ENCODE peak calls at places on chromosomes 2 and 18, in nine cellular contexts. O is ovary, Z is tibial nerve, B is epithelial cell of esophagus, U is right atrium auricular region, N is kidney epithelial cell, F is mammary epithelial cell, K is kidney, R is lower lobe of right lung. A is an unnamed sample.

GRCh38 chr2:144217853-144218633 is 301.9 kb downstream of the ZEB2 start:
- DNase-seq in O (no peak), Z (no peak), B (no peak), U (no peak), N (no peak), F (no peak), K (no peak), R (no peak), A (no peak)

GRCh38 chr18:12862467-12862866 is 21.6 kb downstream of the PTPN2 start:
- DNase-seq in O (no peak), Z (no peak), B (peak), U (no peak), N (peak), F (peak), K (no peak), R (no peak), A (peak)

GRCh38 chr18:12515550-12515949 is 107.8 kb downstream of the PRELID3A start:
- DNase-seq in O (no peak), Z (no peak), B (no peak), U (no peak), N (no peak), F (no peak), K (no peak), R (no peak), A (no peak)

GRCh38 chr2:33077841-33078240 is 131.1 kb downstream of the LTBP1 start:
- DNase-seq in O (no peak), Z (no peak), B (no peak), U (no peak), N (no peak), F (no peak), K (no peak), R (no peak), A (no peak)

GRCh38 chr18:29034113-29034856 is 857.4 kb upstream of the CDH2 start:
- DNase-seq in O (no peak), Z (no peak), B (peak), U (no peak), N (no peak), F (peak), K (no peak), R (no peak), A (no peak)

GRCh38 chr2:147135401-147135800 is 709.4 kb upstream of the ACVR2A start:
- DNase-seq in O (no peak), Z (no peak), B (no peak), U (no peak), N (no peak), F (no peak), K (no peak), R (no peak), A (no peak)

GRCh38 chr2:85748948-85749875 is 4.6 kb upstream of the ATOH8 start:
- DNase-seq in O (no peak), Z (no peak), B (no peak), U (no peak), N (no peak), F (no peak), K (peak), R (no peak), A (no peak)

GRCh38 chr2:207815254-207815653 is 45.5 kb upstream of the FZD5 start:
- DNase-seq in O (no peak), Z (no peak), B (no peak), U (no peak), N (no peak), F (no peak), K (no peak), R (no peak), A (no peak)

GRCh38 chr2:106789185-106789584 is 96.8 kb downstream of the ST6GAL2 start:
- DNase-seq in O (no peak), Z (no peak), B (no peak), U (no peak), N (no peak), F (no peak), K (no peak), R (no peak), A (no peak)

GRCh38 chr2:138081225-138082073 is 117.2 kb downstream of the HNMT start:
- DNase-seq in O (no peak), Z (no peak), B (no peak), U (no peak), N (peak), F (no peak), K (no peak), R (no peak), A (peak)

GRCh38 chr2:65373365-65373918 is 59.0 kb downstream of the SPRED2 start:
- DNase-seq in O (no peak), Z (no peak), B (no peak), U (no peak), N (no peak), F (no peak), K (no peak), R (no peak), A (no peak)

GRCh38 chr2:241739651-241740050 is 5.2 kb downstream of the D2HGDH start:
- DNase-seq in O (no peak), Z (no peak), B (peak), U (no peak), N (no peak), F (no peak), K (no peak), R (no peak), A (no peak)

GRCh38 chr2:190410171-190410570 is 2.0 kb downstream of the MFSD6 start:
- DNase-seq in O (no peak), Z (no peak), B (no peak), U (no peak), N (no peak), F (no peak), K (no peak), R (no peak), A (no peak)

GRCh38 chr2:9779572-9780264 is 63.6 kb upstream of the TAF1B start:
- DNase-seq in O (no peak), Z (no peak), B (no peak), U (no peak), N (no peak), F (no peak), K (peak), R (peak), A (no peak)

GRCh38 chr2:221610675-221611074 is 38.6 kb upstream of the EPHA4 start:
- DNase-seq in O (no peak), Z (no peak), B (no peak), U (no peak), N (no peak), F (no peak), K (no peak), R (peak), A (no peak)

GRCh38 chr2:7725132-7725849 is 808.1 kb downstream of the RNF144A start:
- DNase-seq in O (peak), Z (no peak), B (peak), U (no peak), N (no peak), F (no peak), K (no peak), R (no peak), A (no peak)
- TF ChIP-seq CTCF in O (peak), Z (no peak), B (peak), U (no peak), N (no peak), F (peak), K (no peak), R (peak), A (peak)

GRCh38 chr2:228690681-228691080 is 509.2 kb upstream of the SPHKAP start:
- DNase-seq in O (no peak), Z (no peak), B (no peak), U (no peak), N (no peak), F (no peak), K (no peak), R (no peak), A (no peak)

GRCh38 chr2:228688007-228688645 is 506.6 kb upstream of the SPHKAP start:
- DNase-seq in O (no peak), Z (no peak), B (peak), U (no peak), N (no peak), F (no peak), K (no peak), R (no peak), A (peak)

DNA sequence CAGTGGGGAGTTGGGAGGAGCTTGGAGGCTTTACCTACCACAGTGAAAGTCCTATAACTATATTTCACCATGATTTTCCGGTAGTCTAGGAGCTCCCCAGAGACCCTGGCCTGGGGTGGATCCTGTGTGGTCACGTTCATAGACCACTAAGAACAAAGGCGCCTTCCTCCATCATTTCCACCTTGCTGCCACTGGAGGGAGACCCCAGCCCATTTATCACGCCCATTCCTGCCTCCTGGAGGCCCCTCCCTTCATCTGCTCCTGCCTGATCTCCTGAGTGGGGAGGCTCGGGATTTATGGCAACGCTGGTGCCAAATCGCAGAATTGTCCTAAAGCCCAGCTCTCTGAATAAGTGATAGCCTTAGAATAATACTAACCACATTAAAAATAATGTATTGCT is 507.6 kb upstream of the SPHKAP start:
- DNase-seq in O (no peak), Z (no peak), B (peak), U (no peak), N (no peak), F (no peak), K (no peak), R (no peak), A (no peak)
- TF ChIP-seq CTCF in O (no peak), Z (no peak), B (no peak), U (no peak), N (peak), F (peak), K (no peak), R (peak), A (peak)

GRCh38 chr2:102149243-102149642 is 6.7 kb downstream of the IL1R1 start:
- DNase-seq in O (no peak), Z (no peak), B (no peak), U (no peak), N (no peak), F (no peak), K (no peak), R (no peak), A (no peak)
- TF ChIP-seq CTCF in O (no peak), Z (no peak), B (no peak), U (no peak), N (no peak), F (no peak), K (no peak), R (no peak), A (no peak)

DNA sequence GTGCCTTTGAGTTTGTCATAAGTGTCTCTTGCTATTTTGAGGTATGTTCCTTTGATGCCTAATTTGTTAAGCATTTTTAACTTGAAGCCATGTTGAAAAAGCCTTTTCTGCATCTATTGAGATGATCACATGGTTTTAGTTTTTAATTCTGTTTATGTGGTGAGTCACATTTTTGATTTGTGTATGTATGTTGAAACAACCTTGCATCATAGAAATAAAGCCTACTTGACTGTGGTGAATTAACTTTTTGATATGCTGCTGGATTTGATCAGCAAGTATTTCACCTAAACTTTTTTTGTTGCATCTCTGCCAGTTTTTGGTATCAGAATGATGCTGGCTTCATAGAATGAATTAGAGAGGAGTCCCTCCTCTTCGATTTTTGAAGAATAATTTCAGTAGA is 469.7 kb downstream of the CDH2 start:
- DNase-seq in O (no peak), Z (no peak), B (peak), U (no peak), N (no peak), F (no peak), K (no peak), R (no peak), A (no peak)
- TF ChIP-seq CTCF in O (no peak), Z (no peak), B (no peak), U (no peak), N (no peak), F (no peak), K (no peak), R (no peak), A (no peak)

DNA sequence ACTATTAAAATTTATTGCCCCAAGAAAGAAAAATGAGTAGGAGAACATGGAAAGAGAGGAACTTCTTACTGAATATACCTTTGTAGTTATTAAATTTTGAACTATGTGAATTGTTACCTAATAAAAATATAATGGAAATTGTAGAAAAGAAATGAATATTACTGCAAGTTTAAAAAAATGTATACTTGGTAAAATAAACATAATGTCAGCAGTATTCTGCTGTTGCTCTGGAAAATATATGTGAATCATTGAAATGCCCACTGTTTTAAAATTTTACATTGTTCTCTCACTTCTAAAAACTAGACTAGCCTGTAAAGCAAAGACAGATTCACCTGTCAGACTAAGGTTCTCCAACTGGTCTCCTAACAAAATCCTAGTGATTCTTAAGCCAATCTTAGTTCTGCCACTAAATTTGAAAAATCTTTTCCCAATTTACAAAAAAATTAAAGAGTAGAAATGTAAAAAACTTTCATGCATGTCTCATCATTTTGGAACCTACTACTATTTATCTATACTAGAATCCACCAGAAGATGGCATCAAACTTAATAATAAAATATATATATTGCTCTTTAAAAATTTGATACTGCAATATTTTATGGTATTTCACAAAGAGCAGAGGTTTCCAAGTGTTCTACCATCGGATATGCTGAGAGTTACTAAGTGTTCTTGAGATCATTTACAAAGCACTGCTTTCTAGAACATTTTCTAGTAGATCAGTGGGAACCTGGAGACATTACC is 22.3 kb upstream of the TMEM237 start:
- DNase-seq in O (no peak), Z (no peak), B (no peak), U (no peak), N (no peak), F (no peak), K (no peak), R (no peak), A (no peak)
- TF ChIP-seq CTCF in O (no peak), Z (no peak), B (no peak), U (no peak), N (no peak), F (peak), K (no peak), R (no peak), A (no peak)

GRCh38 chr2:223934870-223935269 is 10.3 kb downstream of the WDFY1 start:
- DNase-seq in O (no peak), Z (no peak), B (no peak), U (no peak), N (no peak), F (no peak), K (no peak), R (no peak), A (no peak)

GRCh38 chr2:223941579-223942277 is 3.4 kb downstream of the WDFY1 start:
- DNase-seq in O (no peak), Z (no peak), B (peak), U (no peak), N (no peak), F (peak), K (no peak), R (no peak), A (no peak)

GRCh38 chr2:223935459-223936125 is 9.5 kb downstream of the WDFY1 start:
- DNase-seq in O (no peak), Z (no peak), B (no peak), U (no peak), N (no peak), F (no peak), K (no peak), R (no peak), A (no peak)

GRCh38 chr2:223936862-223937326 is 8.2 kb downstream of the WDFY1 start:
- DNase-seq in O (no peak), Z (no peak), B (no peak), U (no peak), N (no peak), F (no peak), K (no peak), R (no peak), A (no peak)

DNA sequence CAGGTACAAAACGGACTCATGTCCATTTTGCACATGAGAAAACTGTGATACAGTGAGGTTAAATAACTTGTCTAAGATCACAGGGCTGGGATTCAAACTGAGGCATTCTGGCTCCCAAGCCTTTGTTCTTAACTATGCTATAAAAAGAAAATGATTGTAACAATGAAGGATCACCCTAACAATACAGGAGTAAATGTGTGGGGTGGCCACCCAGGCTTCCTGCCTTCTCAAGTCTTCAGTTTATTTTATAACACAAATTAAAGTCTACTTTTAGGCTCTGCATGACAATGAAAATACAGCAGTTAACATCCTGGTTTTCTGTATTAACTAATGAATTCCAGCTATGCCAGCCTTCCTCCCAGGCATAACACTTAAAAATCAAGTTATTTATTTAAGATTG is 7.6 kb downstream of the WDFY1 start:
- DNase-seq in O (no peak), Z (no peak), B (no peak), U (no peak), N (no peak), F (no peak), K (no peak), R (no peak), A (no peak)
- TF ChIP-seq CTCF in O (no peak), Z (no peak), B (no peak), U (no peak), N (no peak), F (no peak), K (no peak), R (no peak), A (no peak)

GRCh38 chr18:31316974-31317373 is 986 bp upstream of the DSG1 start:
- DNase-seq in O (no peak), Z (no peak), B (no peak), U (no peak), N (no peak), F (no peak), K (no peak), R (no peak), A (no peak)
- TF ChIP-seq CTCF in O (no peak), Z (no peak), B (no peak), U (no peak), N (no peak), F (no peak), K (no peak), R (no peak), A (no peak)

GRCh38 chr18:43276471-43276870 is 819 bp downstream of the SYT4 start:
- DNase-seq in O (no peak), Z (no peak), B (no peak), U (no peak), N (no peak), F (no peak), K (no peak), R (no peak), A (no peak)

GRCh38 chr18:43274526-43274925 is 2.8 kb downstream of the SYT4 start:
- DNase-seq in O (no peak), Z (no peak), B (no peak), U (no peak), N (no peak), F (no peak), K (no peak), R (no peak), A (no peak)

GRCh38 chr18:43277164-43277600 is at the start of gene SYT4:
- DNase-seq in O (peak), Z (no peak), B (peak), U (no peak), N (peak), F (peak), K (peak), R (no peak), A (peak)

GRCh38 chr18:43267818-43268217 is 9.5 kb downstream of the SYT4 start:
- DNase-seq in O (no peak), Z (no peak), B (no peak), U (no peak), N (no peak), F (no peak), K (no peak), R (no peak), A (no peak)

DNA sequence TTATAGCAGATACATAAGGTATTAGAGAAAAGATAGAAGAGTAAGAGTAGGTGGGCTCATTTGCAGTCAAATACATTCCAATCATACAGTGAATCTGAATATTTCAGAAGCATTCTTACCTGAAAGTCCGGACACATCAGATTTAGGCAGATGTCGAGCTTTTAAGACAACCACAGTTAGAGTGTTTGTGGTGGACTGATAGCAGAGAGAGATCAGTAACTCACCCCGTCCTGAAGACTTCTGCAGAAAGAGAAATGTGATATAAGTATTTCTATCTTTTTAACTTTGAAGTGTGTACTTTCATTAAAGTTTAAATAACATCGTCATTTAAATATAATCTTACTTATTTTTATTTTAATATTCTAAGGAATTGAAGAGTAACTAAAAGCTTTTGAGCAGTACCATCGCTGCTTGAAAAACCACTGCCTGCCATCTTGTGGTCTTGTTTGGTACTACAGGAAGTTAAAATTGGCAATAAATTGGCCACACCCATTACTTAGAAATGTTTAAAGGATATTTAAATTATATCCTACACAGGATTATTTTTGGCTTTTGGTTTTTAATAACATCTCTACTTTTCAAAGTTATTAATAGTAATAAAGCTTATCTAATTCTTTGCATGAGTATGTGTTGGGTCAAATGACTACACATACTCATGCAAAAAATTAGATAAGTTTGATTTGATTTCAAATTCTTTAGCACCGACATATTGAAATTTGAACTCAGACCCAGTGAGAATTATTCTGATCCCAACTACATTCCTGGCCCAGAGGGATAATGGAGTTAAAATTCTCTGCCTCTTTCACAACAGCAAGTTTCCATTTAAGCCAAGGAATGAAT is 5.5 kb downstream of the SYT4 start:
- DNase-seq in O (no peak), Z (no peak), B (peak), U (no peak), N (no peak), F (peak), K (no peak), R (no peak), A (peak)
- TF ChIP-seq CTCF in O (peak), Z (peak), B (peak), U (peak), N (peak), F (peak), K (peak), R (peak), A (peak)

GRCh38 chr2:165452327-165452726 is 17.2 kb upstream of the CSRNP3 start:
- DNase-seq in O (no peak), Z (no peak), B (no peak), U (no peak), N (no peak), F (no peak), K (no peak), R (no peak), A (no peak)

GRCh38 chr2:165455940-165456479 is 13.5 kb upstream of the CSRNP3 start:
- DNase-seq in O (no peak), Z (no peak), B (no peak), U (no peak), N (no peak), F (no peak), K (no peak), R (no peak), A (no peak)

GRCh38 chr2:165454905-165455304 is 14.6 kb upstream of the CSRNP3 start:
- DNase-seq in O (no peak), Z (no peak), B (no peak), U (no peak), N (no peak), F (no peak), K (no peak), R (no peak), A (no peak)

GRCh38 chr2:165453672-165454071 is 15.8 kb upstream of the CSRNP3 start:
- DNase-seq in O (no peak), Z (no peak), B (no peak), U (no peak), N (no peak), F (no peak), K (no peak), R (no peak), A (no peak)

GRCh38 chr2:165450141-165450540 is 19.4 kb upstream of the CSRNP3 start:
- DNase-seq in O (no peak), Z (no peak), B (no peak), U (no peak), N (no peak), F (no peak), K (no peak), R (no peak), A (no peak)
- TF ChIP-seq CTCF in O (no peak), Z (no peak), B (no peak), U (no peak), N (no peak), F (no peak), K (no peak), R (no peak), A (no peak)